ENCODE peak calls at places on chromosomes 2 and 18, in nine cellular contexts. E, L, G, M, Z, O, W, C and F are unnamed samples.

GRCh38 chr2:124309563-124310138 is 284.6 kb downstream of the CNTNAP5 start:
- DNase-seq in E (no peak), L (no peak), G (no peak), M (no peak), Z (no peak), O (no peak), W (no peak), C (no peak), F (no peak)

GRCh38 chr2:24317491-24317920 is 42.8 kb downstream of the ITSN2 start:
- DNase-seq in E (no peak), L (no peak), G (no peak), M (no peak), Z (peak), O (no peak), W (no peak), C (no peak), F (no peak)

GRCh38 chr2:234251326-234252271 is 201.1 kb downstream of the SPP2 start:
- DNase-seq in E (no peak), L (no peak), G (no peak), M (no peak), Z (no peak), O (no peak), W (no peak), C (no peak), F (no peak)

GRCh38 chr2:145685323-145686050 is 1165.6 kb upstream of the ZEB2 start:
- DNase-seq in E (no peak), L (no peak), G (no peak), M (no peak), Z (no peak), O (no peak), W (no peak), C (no peak), F (no peak)

GRCh38 chr2:108637304-108637669 is 82.0 kb upstream of the RANBP2 start:
- DNase-seq in E (no peak), L (no peak), G (peak), M (no peak), Z (no peak), O (no peak), W (no peak), C (no peak), F (no peak)

GRCh38 chr18:25830787-25831186 is 259.6 kb downstream of the SS18 start:
- DNase-seq in E (no peak), L (no peak), G (no peak), M (no peak), Z (no peak), O (no peak), W (no peak), C (no peak), F (no peak)

GRCh38 chr2:223560704-223561435 is 41.3 kb downstream of the SCG2 start:
- DNase-seq in E (no peak), L (no peak), G (no peak), M (no peak), Z (peak), O (no peak), W (no peak), C (no peak), F (no peak)

GRCh38 chr2:108417254-108417653 is 31.8 kb upstream of the GCC2 start:
- DNase-seq in E (no peak), L (no peak), G (no peak), M (no peak), Z (no peak), O (no peak), W (no peak), C (no peak), F (no peak)

GRCh38 chr18:59634096-59634495 is 63.1 kb downstream of the CCBE1 start:
- DNase-seq in E (no peak), L (no peak), G (no peak), M (no peak), Z (no peak), O (no peak), W (no peak), C (no peak), F (no peak)

GRCh38 chr2:113174369-113174735 is 581 bp downstream of the PSD4 start:
- DNase-seq in E (peak), L (no peak), G (no peak), M (no peak), Z (no peak), O (no peak), W (no peak), C (no peak), F (no peak)